ENCODE peak calls at places on chromosome 13, in eight cellular contexts. I is body of pancreas; Y is C1 segment of cervical spinal cord; D is HFFc6; S is NCI-H2029; H is WTC11; J is left ventricle myocardium superior; M is effector CD4-positive, alpha-beta T cell. E is an unnamed sample.

GRCh38 chr13:50801087-50801931 is 42.2 kb downstream of the DLEU7 start:
- DNase-seq in I (peak; percentile 61), Y (peak; percentile 36), D (peak; percentile 57), S (peak; percentile 2), H (peak; percentile 65), J (no peak), M (peak; percentile 49), E (peak; percentile 39)

GRCh38 chr13:27367570-27367969 is 56.8 kb upstream of the GTF3A start:
- DNase-seq in I (peak; percentile 77), Y (no peak), D (no peak), S (no peak), H (no peak), J (no peak), M (no peak), E (no peak)

GRCh38 chr13:50340566-50341287 is 325.5 kb downstream of the KCNRG start:
- DNase-seq in I (no peak), Y (no peak), D (no peak), S (no peak), H (no peak), J (peak; percentile 38), M (no peak), E (no peak)

GRCh38 chr13:84417426-84417825 is 535.2 kb upstream of the SLITRK1 start:
- DNase-seq in I (no peak), Y (no peak), D (peak; percentile 90), S (no peak), H (no peak), J (no peak), M (no peak), E (no peak)

GRCh38 chr13:82458169-82458568 is 1424.1 kb downstream of the SLITRK1 start:
- DNase-seq in I (no peak), Y (no peak), D (no peak), S (no peak), H (no peak), J (no peak), M (no peak), E (no peak)

GRCh38 chr13:40920826-40921225 is 98.3 kb downstream of the ELF1 start:
- DNase-seq in I (no peak), Y (no peak), D (peak; percentile 41), S (no peak), H (no peak), J (no peak), M (no peak), E (peak; percentile 63)

GRCh38 chr13:106507560-106508274 is 27.7 kb downstream of the EFNB2 start:
- DNase-seq in I (no peak), Y (peak; percentile 20), D (peak; percentile 67), S (no peak), H (no peak), J (no peak), M (no peak), E (peak; percentile 71)

GRCh38 chr13:73421310-73421912 is 362.6 kb downstream of the KLF5 start:
- DNase-seq in I (peak; percentile 50), Y (no peak), D (peak; percentile 22), S (peak; percentile 72), H (no peak), J (no peak), M (no peak), E (peak; percentile 48)

GRCh38 chr13:47628666-47629065 is 372.4 kb downstream of the SUCLA2 start:
- DNase-seq in I (no peak), Y (no peak), D (peak; percentile 6), S (no peak), H (no peak), J (no peak), M (no peak), E (peak; percentile 46)

GRCh38 chr13:79901336-79901735 is 420.4 kb downstream of the NDFIP2 start:
- DNase-seq in I (no peak), Y (peak; percentile 32), D (peak; percentile 5), S (no peak), H (peak; percentile 12), J (no peak), M (no peak), E (peak; percentile 61)

GRCh38 chr13:57314897-57315520 is 148.0 kb downstream of the PRR20E start:
- DNase-seq in I (no peak), Y (no peak), D (no peak), S (no peak), H (no peak), J (no peak), M (no peak), E (no peak)

GRCh38 chr13:110173247-110173818 is 133.6 kb downstream of the COL4A1 start:
- DNase-seq in I (no peak), Y (no peak), D (peak; percentile 8), S (no peak), H (no peak), J (no peak), M (no peak), E (no peak)

GRCh38 chr13:33204130-33204927 is 81.2 kb downstream of the STARD13 start:
- DNase-seq in I (peak; percentile 84), Y (no peak), D (peak; percentile 72), S (no peak), H (no peak), J (peak; percentile 71), M (no peak), E (peak; percentile 88)

GRCh38 chr13:50393641-50394040 is 378.4 kb downstream of the KCNRG start:
- DNase-seq in I (no peak), Y (no peak), D (no peak), S (no peak), H (peak; percentile 66), J (no peak), M (no peak), E (no peak)

GRCh38 chr13:88751994-88752393 is 1080.8 kb downstream of the SLITRK5 start:
- DNase-seq in I (no peak), Y (no peak), D (no peak), S (no peak), H (no peak), J (no peak), M (no peak), E (no peak)

GRCh38 chr13:113527272-113527958 is 36.9 kb upstream of the DCUN1D2 start:
- DNase-seq in I (no peak), Y (no peak), D (no peak), S (no peak), H (no peak), J (no peak), M (no peak), E (no peak)

GRCh38 chr13:40331802-40332201 is 334.6 kb downstream of the FOXO1 start:
- DNase-seq in I (no peak), Y (no peak), D (no peak), S (no peak), H (no peak), J (no peak), M (no peak), E (no peak)

GRCh38 chr13:64289702-64290101 is 2874.1 kb upstream of the PCDH20 start:
- DNase-seq in I (no peak), Y (no peak), D (no peak), S (no peak), H (no peak), J (no peak), M (no peak), E (no peak)

GRCh38 chr13:47289578-47289977 is 392.7 kb upstream of the HTR2A start:
- DNase-seq in I (no peak), Y (no peak), D (no peak), S (no peak), H (no peak), J (no peak), M (no peak), E (no peak)

GRCh38 chr13:114077938-114078335 is 54.5 kb downstream of the RASA3 start:
- DNase-seq in I (peak; percentile 7), Y (no peak), D (peak; percentile 53), S (no peak), H (no peak), J (peak; percentile 59), M (no peak), E (no peak)

GRCh38 chr13:29756506-29756905 is 93.9 kb downstream of the UBL3 start:
- DNase-seq in I (no peak), Y (no peak), D (no peak), S (no peak), H (no peak), J (no peak), M (no peak), E (no peak)

GRCh38 chr13:59774511-59774911 is 389.2 kb downstream of the DIAPH3 start:
- DNase-seq in I (no peak), Y (no peak), D (peak; percentile 88), S (no peak), H (no peak), J (no peak), M (no peak), E (peak; percentile 67)

GRCh38 chr13:29474991-29475390 is 120.5 kb downstream of the SLC7A1 start:
- DNase-seq in I (no peak), Y (no peak), D (peak; percentile 66), S (no peak), H (no peak), J (no peak), M (no peak), E (peak; percentile 80)

GRCh38 chr13:110882972-110883371 is 31.9 kb downstream of the ANKRD10 start:
- DNase-seq in I (no peak), Y (no peak), D (peak; percentile 22), S (no peak), H (no peak), J (no peak), M (no peak), E (no peak)

GRCh38 chr13:94057618-94058017 is 421.9 kb downstream of the DCT start:
- DNase-seq in I (no peak), Y (no peak), D (no peak), S (no peak), H (no peak), J (no peak), M (no peak), E (no peak)

GRCh38 chr13:100098445-100099116 is 9.7 kb downstream of the PCCA start:
- DNase-seq in I (no peak), Y (no peak), D (no peak), S (no peak), H (no peak), J (no peak), M (no peak), E (no peak)

GRCh38 chr13:26179344-26179743 is 42.8 kb downstream of the RNF6 start:
- DNase-seq in I (no peak), Y (no peak), D (no peak), S (no peak), H (no peak), J (no peak), M (no peak), E (no peak)

E was measured in HCEC 1CT.